ENCODE peak calls at places on chromosomes 5 and 9, in five cellular contexts. D is Caco-2; Y is stimulated activated CD4-positive, alpha-beta T cell treated with anti-CD3 and anti-CD28 coated beads, Interleukin-12 subunit alpha, Interleukin-12 subunit beta, amount 100 ng/mL, for 48 hours; F is GM13976; I is HepG2. L is an unnamed sample.

GRCh38 chr9:116644099-116644688 is 42.9 kb upstream of the TRIM32 start:
- DNase-seq in D (no peak), Y (no peak), F (no peak), I (no peak), L (no peak)

GRCh38 chr5:36658016-36658415 is 51.6 kb downstream of the SLC1A3 start:
- DNase-seq in D (no peak), Y (no peak), F (no peak), I (no peak), L (no peak)

GRCh38 chr5:132426525-132427138 is 57.1 kb downstream of the SLC22A5 start:
- DNase-seq in D (peak), Y (peak), F (peak), I (peak), L (peak)

GRCh38 chr9:4713849-4714248 is 27.2 kb downstream of the AK3 start:
- DNase-seq in D (no peak), Y (no peak), F (no peak), I (no peak), L (no peak)

GRCh38 chr5:16784843-16785791 is 151.0 kb downstream of the MYO10 start:
- DNase-seq in D (no peak), Y (peak), F (no peak), I (no peak), L (no peak)

GRCh38 chr5:68460147-68460760 is 244.7 kb downstream of the PIK3R1 start:
- DNase-seq in D (peak), Y (no peak), F (peak), I (peak), L (no peak)

GRCh38 chr5:2163457-2163856 is 280.7 kb upstream of the IRX4 start:
- DNase-seq in D (no peak), Y (no peak), F (no peak), I (no peak), L (no peak)

GRCh38 chr5:76193635-76194034 is 110.5 kb downstream of the SV2C start:
- DNase-seq in D (no peak), Y (no peak), F (no peak), I (no peak), L (no peak)

L was measured in HL-60.